ENCODE peak calls at places on chromosomes 6 and 20, in five cellular contexts. One of them, this sample, is unnamed.

GRCh38 chr6:164107297-164107995 is 692.9 kb downstream of the QKI start:
- DNase-seq in activated T-cell treated with anti-CD3 and anti-CD28 coated beads for 1 hour: no peak
- DNase-seq in GM03348: no peak
- DNase-seq in T1000: no peak
- DNase-seq in psoas muscle: no peak
- DNase-seq in this sample: peak

GRCh38 chr6:3259491-3259958 is 778 bp downstream of the PSMG4 start:
- DNase-seq in activated T-cell treated with anti-CD3 and anti-CD28 coated beads for 1 hour: no peak
- DNase-seq in T1000: no peak
- DNase-seq in GM03348: peak
- DNase-seq in psoas muscle: no peak
- DNase-seq in this sample: peak

GRCh38 chr20:51366155-51366886 is 176.2 kb downstream of the NFATC2 start:
- DNase-seq in activated T-cell treated with anti-CD3 and anti-CD28 coated beads for 1 hour: no peak
- DNase-seq in T1000: peak
- DNase-seq in psoas muscle: peak
- DNase-seq in GM03348: peak
- DNase-seq in this sample: peak

GRCh38 chr6:41344865-41345264 is 9.5 kb downstream of the NCR2 start:
- DNase-seq in T1000: no peak
- DNase-seq in psoas muscle: no peak
- DNase-seq in activated T-cell treated with anti-CD3 and anti-CD28 coated beads for 1 hour: no peak
- DNase-seq in GM03348: no peak
- DNase-seq in this sample: no peak

GRCh38 chr20:2244993-2245392 is 50.8 kb upstream of the TGM3 start:
- DNase-seq in psoas muscle: no peak
- DNase-seq in activated T-cell treated with anti-CD3 and anti-CD28 coated beads for 1 hour: no peak
- DNase-seq in GM03348: no peak
- DNase-seq in T1000: no peak
- DNase-seq in this sample: no peak

GRCh38 chr20:2688041-2688591 is 4.5 kb upstream of the EBF4 start:
- DNase-seq in GM03348: peak
- DNase-seq in activated T-cell treated with anti-CD3 and anti-CD28 coated beads for 1 hour: peak
- DNase-seq in psoas muscle: peak
- DNase-seq in T1000: no peak
- DNase-seq in this sample: peak

GRCh38 chr6:75368151-75368779 is 83.7 kb upstream of the TMEM30A start:
- DNase-seq in psoas muscle: no peak
- DNase-seq in T1000: no peak
- DNase-seq in activated T-cell treated with anti-CD3 and anti-CD28 coated beads for 1 hour: no peak
- DNase-seq in GM03348: no peak
- DNase-seq in this sample: peak

GRCh38 chr6:15429146-15430110 is 183.6 kb downstream of the JARID2 start:
- DNase-seq in GM03348: peak
- DNase-seq in psoas muscle: no peak
- DNase-seq in activated T-cell treated with anti-CD3 and anti-CD28 coated beads for 1 hour: no peak
- DNase-seq in T1000: no peak
- DNase-seq in this sample: peak

GRCh38 chr20:25479638-25480037 is 72.2 kb downstream of the GINS1 start:
- DNase-seq in psoas muscle: no peak
- DNase-seq in GM03348: no peak
- DNase-seq in activated T-cell treated with anti-CD3 and anti-CD28 coated beads for 1 hour: no peak
- DNase-seq in T1000: no peak
- DNase-seq in this sample: no peak

GRCh38 chr20:12217382-12217781 is 299.7 kb downstream of the BTBD3 start:
- DNase-seq in psoas muscle: no peak
- DNase-seq in GM03348: no peak
- DNase-seq in activated T-cell treated with anti-CD3 and anti-CD28 coated beads for 1 hour: no peak
- DNase-seq in T1000: no peak
- DNase-seq in this sample: no peak

GRCh38 chr6:94548211-94548610 is 1029.1 kb upstream of the MANEA start:
- DNase-seq in T1000: no peak
- DNase-seq in GM03348: no peak
- DNase-seq in activated T-cell treated with anti-CD3 and anti-CD28 coated beads for 1 hour: no peak
- DNase-seq in psoas muscle: no peak
- DNase-seq in this sample: no peak

GRCh38 chr6:71724456-71725180 is 161.7 kb upstream of the RIMS1 start:
- DNase-seq in activated T-cell treated with anti-CD3 and anti-CD28 coated beads for 1 hour: no peak
- DNase-seq in psoas muscle: no peak
- DNase-seq in T1000: peak
- DNase-seq in GM03348: no peak
- DNase-seq in this sample: no peak

GRCh38 chr6:151233731-151234130 is 6.0 kb upstream of the AKAP12 start:
- DNase-seq in T1000: no peak
- DNase-seq in psoas muscle: no peak
- DNase-seq in GM03348: no peak
- DNase-seq in activated T-cell treated with anti-CD3 and anti-CD28 coated beads for 1 hour: no peak
- DNase-seq in this sample: no peak

GRCh38 chr6:116255246-116255800 is 1.4 kb upstream of the TSPYL4 start:
- DNase-seq in GM03348: no peak
- DNase-seq in psoas muscle: no peak
- DNase-seq in T1000: no peak
- DNase-seq in activated T-cell treated with anti-CD3 and anti-CD28 coated beads for 1 hour: no peak
- DNase-seq in this sample: no peak

GRCh38 chr6:70371454-70372105 is 41.7 kb upstream of the FAM135A start:
- DNase-seq in T1000: no peak
- DNase-seq in psoas muscle: no peak
- DNase-seq in GM03348: peak
- DNase-seq in activated T-cell treated with anti-CD3 and anti-CD28 coated beads for 1 hour: no peak
- DNase-seq in this sample: peak

This sample was measured in mesenchymal stem cell.